ENCODE peak calls at places on chromosomes 16 and 17, in five cellular contexts. One of them, this sample, is unnamed.

GRCh38 chr17:3827124-3827773 is 18.8 kb downstream of the NCBP3 start:
- DNase-seq in A549: peak; percentile 75
- DNase-seq in brain microvascular endothelial cell: peak; percentile 76
- DNase-seq in mesendoderm: peak; percentile 80
- DNase-seq in substantia nigra: peak; percentile 13
- DNase-seq in this sample: no peak

GRCh38 chr17:80445152-80446110 is 30.5 kb downstream of the ENDOV start:
- DNase-seq in A549: no peak
- DNase-seq in substantia nigra: no peak
- DNase-seq in brain microvascular endothelial cell: no peak
- DNase-seq in mesendoderm: no peak
- DNase-seq in this sample: no peak

GRCh38 chr17:74678541-74678940 is 34.2 kb downstream of the CD300LF start:
- DNase-seq in mesendoderm: no peak
- DNase-seq in A549: no peak
- DNase-seq in substantia nigra: no peak
- DNase-seq in brain microvascular endothelial cell: no peak
- DNase-seq in this sample: no peak

GRCh38 chr17:38464251-38464722 is 36.0 kb downstream of the ARHGAP23 start:
- DNase-seq in substantia nigra: peak; percentile 60
- DNase-seq in mesendoderm: no peak
- DNase-seq in brain microvascular endothelial cell: no peak
- DNase-seq in A549: no peak
- DNase-seq in this sample: no peak

GRCh38 chr16:13120091-13120490 is 218.7 kb downstream of the SHISA9 start:
- DNase-seq in brain microvascular endothelial cell: no peak
- DNase-seq in mesendoderm: peak; percentile 69
- DNase-seq in A549: no peak
- DNase-seq in substantia nigra: no peak
- DNase-seq in this sample: no peak

GRCh38 chr17:55278173-55278748 is 13.5 kb downstream of the HLF start:
- DNase-seq in brain microvascular endothelial cell: no peak
- DNase-seq in A549: no peak
- DNase-seq in mesendoderm: no peak
- DNase-seq in substantia nigra: no peak
- DNase-seq in this sample: no peak

GRCh38 chr16:25257504-25257955 is at the start of gene ZKSCAN2:
- DNase-seq in mesendoderm: peak; percentile 93
- DNase-seq in substantia nigra: peak; percentile 70
- DNase-seq in A549: peak; percentile 74
- DNase-seq in brain microvascular endothelial cell: peak; percentile 75
- DNase-seq in this sample: peak; percentile 29

GRCh38 chr17:55717898-55718735 is 4.5 kb downstream of the TMEM100 start:
- DNase-seq in brain microvascular endothelial cell: peak; percentile 82
- DNase-seq in mesendoderm: peak; percentile 84
- DNase-seq in substantia nigra: peak; percentile 6
- DNase-seq in A549: peak; percentile 39
- DNase-seq in this sample: no peak

GRCh38 chr17:9367186-9367585 is 208.4 kb downstream of the STX8 start:
- DNase-seq in substantia nigra: no peak
- DNase-seq in brain microvascular endothelial cell: no peak
- DNase-seq in mesendoderm: no peak
- DNase-seq in A549: no peak
- DNase-seq in this sample: no peak

GRCh38 chr17:17876959-17877547 is 40.3 kb upstream of the SREBF1 start:
- DNase-seq in brain microvascular endothelial cell: peak; percentile 16
- DNase-seq in A549: no peak
- DNase-seq in mesendoderm: no peak
- DNase-seq in substantia nigra: no peak
- DNase-seq in this sample: no peak

GRCh38 chr16:81401035-81401950 is 43.3 kb upstream of the CMIP start:
- DNase-seq in brain microvascular endothelial cell: peak; percentile 77
- DNase-seq in A549: peak; percentile 96
- DNase-seq in mesendoderm: no peak
- DNase-seq in substantia nigra: no peak
- DNase-seq in this sample: peak; percentile 85

GRCh38 chr17:81178136-81179091 is 12.4 kb upstream of the AATK start:
- DNase-seq in mesendoderm: no peak
- DNase-seq in substantia nigra: no peak
- DNase-seq in brain microvascular endothelial cell: no peak
- DNase-seq in A549: no peak
- DNase-seq in this sample: no peak

GRCh38 chr17:81869221-81870154 is 1.6 kb downstream of the ARHGDIA start:
- DNase-seq in substantia nigra: no peak
- DNase-seq in brain microvascular endothelial cell: peak; percentile 9
- DNase-seq in A549: peak; percentile 62
- DNase-seq in mesendoderm: peak; percentile 70
- DNase-seq in this sample: no peak

GRCh38 chr16:3999479-3999868 is 116.8 kb downstream of the ADCY9 start:
- DNase-seq in brain microvascular endothelial cell: peak; percentile 58
- DNase-seq in substantia nigra: no peak
- DNase-seq in A549: no peak
- DNase-seq in mesendoderm: peak; percentile 78
- DNase-seq in this sample: no peak

GRCh38 chr17:17837966-17838962 is 1.5 kb upstream of the SREBF1 start:
- DNase-seq in brain microvascular endothelial cell: no peak
- DNase-seq in mesendoderm: peak; percentile 96
- DNase-seq in A549: peak; percentile 77
- DNase-seq in substantia nigra: no peak
- DNase-seq in this sample: no peak

GRCh38 chr17:73187203-73187769 is 5.6 kb upstream of the COG1 start:
- DNase-seq in substantia nigra: no peak
- DNase-seq in brain microvascular endothelial cell: no peak
- DNase-seq in A549: no peak
- DNase-seq in mesendoderm: peak; percentile 66
- DNase-seq in this sample: no peak

GRCh38 chr17:9291912-9292562 is 270.7 kb downstream of the NTN1 start:
- DNase-seq in substantia nigra: no peak
- DNase-seq in mesendoderm: peak; percentile 35
- DNase-seq in brain microvascular endothelial cell: peak; percentile 22
- DNase-seq in A549: peak; percentile 60
- DNase-seq in this sample: no peak

GRCh38 chr17:3763777-3764170 is 37.2 kb downstream of the ITGAE start:
- DNase-seq in A549: no peak
- DNase-seq in brain microvascular endothelial cell: no peak
- DNase-seq in substantia nigra: no peak
- DNase-seq in mesendoderm: no peak
- DNase-seq in this sample: no peak

GRCh38 chr17:13321932-13322701 is 279.6 kb downstream of the HS3ST3A1 start:
- DNase-seq in substantia nigra: no peak
- DNase-seq in brain microvascular endothelial cell: no peak
- DNase-seq in A549: no peak
- DNase-seq in mesendoderm: no peak
- DNase-seq in this sample: no peak

GRCh38 chr17:40791808-40792436 is 7.8 kb downstream of the KRT28 start:
- DNase-seq in A549: peak; percentile 45
- DNase-seq in mesendoderm: peak; percentile 39
- DNase-seq in substantia nigra: no peak
- DNase-seq in brain microvascular endothelial cell: peak; percentile 17
- DNase-seq in this sample: no peak

GRCh38 chr16:16150117-16150877 is 73.0 kb downstream of the ABCC6 start:
- DNase-seq in substantia nigra: peak; percentile 84
- DNase-seq in A549: no peak
- DNase-seq in mesendoderm: no peak
- DNase-seq in brain microvascular endothelial cell: peak; percentile 16
- DNase-seq in this sample: no peak

GRCh38 chr17:37792787-37793186 is 47.9 kb upstream of the HNF1B start:
- DNase-seq in mesendoderm: no peak
- DNase-seq in A549: no peak
- DNase-seq in substantia nigra: no peak
- DNase-seq in brain microvascular endothelial cell: peak; percentile 37
- DNase-seq in this sample: no peak

GRCh38 chr17:4625181-4625601 is 16.3 kb downstream of the ALOX15 start:
- DNase-seq in mesendoderm: peak; percentile 76
- DNase-seq in A549: no peak
- DNase-seq in substantia nigra: no peak
- DNase-seq in brain microvascular endothelial cell: no peak
- DNase-seq in this sample: no peak

DNA sequence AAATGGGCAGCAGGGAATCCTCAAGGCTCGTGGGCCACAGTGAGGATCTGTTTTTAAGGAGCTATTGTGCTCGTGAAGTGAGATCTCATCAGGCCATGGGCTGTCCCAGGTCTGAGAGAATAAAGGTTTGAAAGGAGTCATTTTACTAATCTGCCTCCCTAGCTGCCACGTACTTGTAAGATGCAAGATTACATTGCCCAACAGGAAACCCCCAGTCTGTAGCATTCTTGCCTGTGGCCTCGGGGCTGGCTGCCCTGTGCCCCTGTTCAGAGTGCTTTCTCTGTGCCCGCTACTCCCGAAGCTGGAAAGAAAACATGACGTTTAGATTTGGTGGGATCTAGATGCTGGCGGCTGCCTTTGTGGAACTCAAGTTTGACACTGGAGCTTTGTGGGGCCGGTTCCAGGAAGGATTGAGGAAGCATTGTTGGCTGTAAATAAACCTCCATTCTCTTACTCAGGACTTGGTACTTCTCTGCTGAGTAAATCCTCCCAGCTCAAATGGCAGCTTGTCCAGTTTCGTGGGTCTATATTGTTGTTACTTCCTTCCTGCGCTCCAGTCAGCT is 21.2 kb downstream of the SAP30BP start:
- DNase-seq in brain microvascular endothelial cell: no peak
- DNase-seq in mesendoderm: no peak
- DNase-seq in substantia nigra: no peak
- DNase-seq in A549: no peak
- DNase-seq in this sample: no peak
- H3K27ac ChIP-seq in brain microvascular endothelial cell: no peak overlapping the region
- H3K27ac ChIP-seq in mesendoderm: no peak overlapping the region
- H3K27ac ChIP-seq in substantia nigra: peak overlapping the region; percentile 82
- H3K27ac ChIP-seq in A549: peak overlapping the region; percentile 93
- H3K27ac ChIP-seq in this sample: peak overlapping the region; percentile 100

GRCh38 chr16:86546638-86547013 is 8.4 kb downstream of the MTHFSD start:
- DNase-seq in substantia nigra: no peak
- DNase-seq in brain microvascular endothelial cell: no peak
- DNase-seq in mesendoderm: no peak
- DNase-seq in A549: no peak
- DNase-seq in this sample: no peak
- H3K27ac ChIP-seq in substantia nigra: no peak overlapping the region
- H3K27ac ChIP-seq in brain microvascular endothelial cell: no peak overlapping the region
- H3K27ac ChIP-seq in mesendoderm: no peak overlapping the region
- H3K27ac ChIP-seq in A549: no peak overlapping the region
- H3K27ac ChIP-seq in this sample: no peak overlapping the region

DNA sequence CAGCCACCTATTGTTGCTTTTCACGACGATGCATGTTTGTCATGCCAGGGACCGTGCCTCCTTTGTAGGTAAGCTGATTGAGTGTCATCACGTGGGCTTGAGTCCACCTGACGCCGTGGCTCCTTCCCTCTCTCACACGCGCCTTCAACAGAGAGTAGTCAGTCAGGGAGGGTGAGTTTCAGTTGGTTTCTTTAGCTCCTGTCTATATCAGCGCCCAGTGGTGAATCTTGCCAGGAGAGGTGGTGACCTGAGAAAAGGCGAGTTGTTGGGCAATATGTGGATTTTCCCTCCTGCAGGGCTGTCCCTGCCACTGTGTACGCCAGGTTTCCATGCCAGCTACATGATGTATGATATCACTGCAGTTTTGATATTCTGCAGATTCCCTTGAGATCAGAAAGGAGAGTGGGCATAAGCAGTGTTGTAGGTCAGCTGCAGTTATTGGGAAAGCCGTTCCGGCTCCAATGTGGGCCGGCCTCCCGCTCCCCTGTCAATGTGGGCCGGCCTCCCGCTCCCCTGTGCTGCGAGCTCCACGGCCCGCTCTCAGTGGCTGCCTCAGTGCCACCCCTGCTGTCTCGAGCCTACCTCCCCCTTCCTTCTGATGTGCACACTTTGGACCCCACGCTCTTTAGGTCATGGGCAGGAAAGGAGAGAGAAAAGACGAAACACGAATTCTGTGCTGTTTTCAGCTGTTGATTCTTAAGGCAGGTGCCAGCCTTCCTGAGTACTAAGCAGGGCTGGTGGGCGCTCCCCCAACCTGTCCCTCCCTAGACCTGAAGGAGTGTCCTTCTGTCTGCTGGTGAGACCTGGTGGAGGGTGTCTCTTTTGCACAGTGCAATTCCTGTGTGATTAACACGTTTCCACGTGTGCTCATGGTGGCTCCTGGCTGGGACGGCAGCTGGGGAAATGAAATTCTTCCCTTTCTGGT is 31.5 kb downstream of the BANP start:
- DNase-seq in mesendoderm: no peak
- DNase-seq in A549: no peak
- DNase-seq in substantia nigra: no peak
- DNase-seq in brain microvascular endothelial cell: no peak
- DNase-seq in this sample: no peak
- H3K27ac ChIP-seq in mesendoderm: no peak overlapping the region
- H3K27ac ChIP-seq in A549: peak overlapping the region; percentile 78
- H3K27ac ChIP-seq in substantia nigra: no peak overlapping the region
- H3K27ac ChIP-seq in brain microvascular endothelial cell: no peak overlapping the region
- H3K27ac ChIP-seq in this sample: no peak overlapping the region

GRCh38 chr16:27350006-27350405 is 36.2 kb downstream of the IL4R start:
- DNase-seq in substantia nigra: no peak
- DNase-seq in brain microvascular endothelial cell: no peak
- DNase-seq in mesendoderm: no peak
- DNase-seq in A549: no peak
- DNase-seq in this sample: no peak
- H3K27ac ChIP-seq in substantia nigra: no peak overlapping the region
- H3K27ac ChIP-seq in brain microvascular endothelial cell: no peak overlapping the region
- H3K27ac ChIP-seq in mesendoderm: no peak overlapping the region
- H3K27ac ChIP-seq in A549: no peak overlapping the region
- H3K27ac ChIP-seq in this sample: peak overlapping the region; percentile 26

This sample was measured in epithelial cell of prostate.